ENCODE peak calls at places on chromosome 11, in four cellular contexts. U, M, T and R are unnamed samples.

GRCh38 chr11:74171630-74172465 is 759 bp downstream of the PPME1 start:
- DNase-seq in U (no peak), M (no peak), T (no peak), R (no peak)

GRCh38 chr11:122984186-122985011 is 2.8 kb upstream of the BSX start:
- DNase-seq in M (no peak), T (peak), U (no peak), R (no peak)

GRCh38 chr11:62390727-62391126 is 28.1 kb upstream of the SCGB1A1 start:
- DNase-seq in T (no peak), M (no peak), U (no peak), R (no peak)

GRCh38 chr11:2470495-2470894 is 25.7 kb downstream of the KCNQ1 start:
- DNase-seq in U (no peak), T (no peak), M (no peak), R (no peak)

GRCh38 chr11:123799438-123799837 is 6.7 kb downstream of the OR6M1 start:
- DNase-seq in M (no peak), U (no peak), T (no peak), R (no peak)

GRCh38 chr11:86193297-86194095 is 51.1 kb upstream of the EED start:
- DNase-seq in U (peak), T (peak), M (peak), R (peak)

GRCh38 chr11:9692696-9693095 is 28.8 kb downstream of the SWAP70 start:
- DNase-seq in T (no peak), U (no peak), M (no peak), R (no peak)

GRCh38 chr11:134413334-134414035 is 1.4 kb upstream of the B3GAT1 start:
- DNase-seq in T (no peak), U (no peak), M (peak), R (peak)

GRCh38 chr11:84855846-84856245 is 771.3 kb downstream of the DLG2 start:
- DNase-seq in M (no peak), U (peak), T (no peak), R (no peak)

GRCh38 chr11:61021661-61022212 is 50.3 kb downstream of the CD6 start:
- DNase-seq in U (no peak), M (peak), T (no peak), R (peak)

GRCh38 chr11:15006139-15006759 is 34.1 kb upstream of the CALCA start:
- DNase-seq in T (peak), U (peak), M (no peak), R (peak)

GRCh38 chr11:47137476-47137875 is 39.2 kb downstream of the ARFGAP2 start:
- DNase-seq in M (no peak), T (no peak), U (no peak), R (no peak)

GRCh38 chr11:71190551-71190950 is 61.8 kb downstream of the SHANK2 start:
- DNase-seq in T (no peak), M (peak), U (no peak), R (no peak)

GRCh38 chr11:124760205-124760652 is 1.9 kb downstream of the ESAM start:
- DNase-seq in T (no peak), U (no peak), M (peak), R (no peak)

GRCh38 chr11:3782963-3783362 is 14.4 kb downstream of the NUP98 start:
- DNase-seq in U (no peak), T (no peak), M (no peak), R (no peak)

GRCh38 chr11:64868904-64869570 is 9.4 kb downstream of the EHD1 start:
- DNase-seq in U (no peak), M (peak), T (peak), R (no peak)

GRCh38 chr11:46296520-46297448 is 19.3 kb downstream of the CREB3L1 start:
- DNase-seq in U (peak), T (no peak), M (no peak), R (no peak)

GRCh38 chr11:35845860-35846259 is 98.0 kb upstream of the LDLRAD3 start:
- DNase-seq in T (no peak), U (no peak), M (no peak), R (no peak)

GRCh38 chr11:130168105-130168504 is 8.5 kb downstream of the ST14 start:
- DNase-seq in M (no peak), T (no peak), U (no peak), R (no peak)

GRCh38 chr11:118251858-118252652 is at the start of gene MPZL3:
- DNase-seq in M (peak), T (peak), U (no peak), R (peak)

GRCh38 chr11:67996622-67997459 is 7.1 kb downstream of the UNC93B1 start:
- DNase-seq in T (peak), M (peak), U (no peak), R (no peak)

GRCh38 chr11:74138572-74138971 is 32.2 kb downstream of the C2CD3 start:
- DNase-seq in M (no peak), T (no peak), U (peak), R (no peak)

GRCh38 chr11:122046846-122047245 is 69.2 kb downstream of the BLID start:
- DNase-seq in U (no peak), M (no peak), T (no peak), R (no peak)

GRCh38 chr11:35554491-35555237 is 29.2 kb upstream of the PAMR1 start:
- DNase-seq in U (no peak), T (no peak), M (no peak), R (no peak)

GRCh38 chr11:68043349-68044144 is 4.7 kb downstream of the TCIRG1 start:
- DNase-seq in M (peak), U (no peak), T (no peak), R (no peak)

GRCh38 chr11:108313444-108313843 is 90.6 kb downstream of the ATM start:
- DNase-seq in M (no peak), U (no peak), T (no peak), R (no peak)

GRCh38 chr11:46504817-46505613 is 88.8 kb downstream of the AMBRA1 start:
- DNase-seq in M (no peak), U (no peak), T (peak), R (no peak)

GRCh38 chr11:105734422-105734821 is 124.5 kb downstream of the GRIA4 start:
- DNase-seq in T (no peak), U (no peak), M (no peak), R (no peak)

GRCh38 chr11:124943731-124944130 is 7.9 kb upstream of the HEPACAM start:
- DNase-seq in U (no peak), T (no peak), M (no peak), R (peak)

GRCh38 chr11:14907411-14908213 is 15.6 kb upstream of the CYP2R1 start:
- DNase-seq in T (peak), U (no peak), M (peak), R (peak)

GRCh38 chr11:104891135-104891534 is 7.1 kb downstream of the CASP12 start:
- DNase-seq in U (no peak), M (no peak), T (no peak), R (no peak)

GRCh38 chr11:117759305-117759704 is 37.7 kb downstream of the DSCAML1 start:
- DNase-seq in M (no peak), T (no peak), U (no peak), R (no peak)

GRCh38 chr11:86398106-86398505 is 23.4 kb downstream of the CCDC81 start:
- DNase-seq in M (no peak), U (no peak), T (no peak), R (peak)

GRCh38 chr11:129281471-129282268 is 89.5 kb upstream of the ARHGAP32 start:
- DNase-seq in M (no peak), U (no peak), T (no peak), R (no peak)

GRCh38 chr11:112903310-112903709 is 57.9 kb upstream of the NCAM1 start:
- DNase-seq in T (no peak), U (no peak), M (no peak), R (no peak)

GRCh38 chr11:104837969-104838639 is 60.2 kb downstream of the CASP12 start:
- DNase-seq in T (no peak), M (no peak), U (no peak), R (no peak)

GRCh38 chr11:47905358-47906059 is 57.4 kb upstream of the NUP160 start:
- DNase-seq in M (no peak), U (no peak), T (no peak), R (no peak)

GRCh38 chr11:108734956-108735559 is 70.2 kb downstream of the DDX10 start:
- DNase-seq in T (peak), M (no peak), U (no peak), R (peak)

GRCh38 chr11:61446211-61446651 is 16.3 kb downstream of the SDHAF2 start:
- DNase-seq in T (peak), U (peak), M (peak), R (peak)

GRCh38 chr11:132008872-132009271 is 638.5 kb downstream of the NTM start:
- DNase-seq in U (no peak), T (no peak), M (no peak), R (no peak)

DNA sequence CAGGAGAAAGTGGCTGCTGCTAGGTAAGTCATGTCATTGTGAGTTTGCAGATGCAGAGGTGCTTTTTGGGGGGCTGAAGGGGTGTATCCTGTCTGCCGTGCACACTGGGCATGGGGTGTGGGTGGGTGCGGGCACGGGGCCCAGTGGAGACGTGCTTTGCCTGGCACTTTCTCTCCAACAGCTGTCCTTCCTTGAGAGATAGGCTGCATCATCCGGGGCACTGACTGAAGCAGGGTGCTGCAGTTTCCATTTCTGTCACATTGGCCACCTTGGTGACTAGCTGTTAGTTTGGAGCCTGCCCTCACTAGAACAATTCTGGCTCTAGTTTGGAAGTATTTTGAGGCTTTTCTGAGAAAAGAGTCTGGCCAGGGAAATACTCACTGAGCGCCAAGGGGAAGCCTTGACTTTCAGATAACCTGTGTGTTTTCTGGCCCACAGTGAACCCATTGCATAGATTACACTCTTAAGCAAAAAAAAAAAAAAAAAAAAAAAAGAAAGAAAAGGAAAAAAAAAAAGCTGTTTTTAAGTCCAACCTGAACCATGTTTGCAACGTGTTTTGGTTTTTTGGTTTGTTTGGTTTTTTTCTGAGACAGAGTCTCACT is 219.2 kb downstream of the NAV2 start:
- DNase-seq in M (no peak), T (no peak), U (no peak), R (no peak)
- H3K4me3 ChIP-seq in M (no peak), T (no peak), U (peak), R (no peak)

GRCh38 chr11:96001037-96001436 is 77.1 kb upstream of the MTMR2 start:
- DNase-seq in T (no peak), U (peak), M (no peak), R (no peak)

GRCh38 chr11:96002339-96002738 is 78.4 kb upstream of the MTMR2 start:
- DNase-seq in T (no peak), U (no peak), M (no peak), R (no peak)

GRCh38 chr11:96002754-96003290 is 78.9 kb upstream of the MTMR2 start:
- DNase-seq in U (no peak), M (no peak), T (no peak), R (no peak)

GRCh38 chr11:95999604-96000003 is 75.7 kb upstream of the MTMR2 start:
- DNase-seq in M (no peak), U (no peak), T (no peak), R (no peak)

GRCh38 chr11:96000064-96000463 is 76.2 kb upstream of the MTMR2 start:
- DNase-seq in U (no peak), M (no peak), T (no peak), R (no peak)
- H3K4me3 ChIP-seq in U (no peak), M (no peak), T (no peak), R (no peak)

DNA sequence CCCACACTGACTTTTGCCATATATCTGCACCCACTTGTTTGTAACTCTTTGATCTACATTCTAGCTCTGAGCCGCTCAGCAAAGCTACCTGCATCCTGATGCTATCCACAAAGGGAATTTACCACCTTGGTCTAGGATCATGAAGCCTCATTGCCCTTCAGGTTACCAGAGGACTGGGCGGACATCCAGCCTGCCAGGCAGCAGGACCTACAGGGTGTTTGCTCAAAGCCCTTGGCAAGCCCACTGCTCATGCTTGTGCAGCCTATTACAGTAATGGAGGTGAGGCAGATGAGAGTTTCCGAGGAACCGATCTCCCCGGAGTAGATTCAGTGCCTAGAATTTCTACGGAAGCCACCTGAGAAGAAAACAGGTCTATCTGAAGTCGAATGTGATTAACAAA is 417.2 kb downstream of the OPCML start:
- DNase-seq in M (no peak), U (no peak), T (no peak), R (no peak)
- H3K4me3 ChIP-seq in M (no peak), U (no peak), T (no peak), R (no peak)

GRCh38 chr11:63761870-63762661 is 6.5 kb downstream of the ZFTA start:
- DNase-seq in M (no peak), U (no peak), T (no peak), R (no peak)
- H3K4me3 ChIP-seq in M (no peak), U (no peak), T (no peak), R (no peak)

GRCh38 chr11:114120606-114121005 is 61.1 kb downstream of the ZBTB16 start:
- DNase-seq in U (no peak), M (no peak), T (no peak), R (no peak)
- H3K4me3 ChIP-seq in U (no peak), M (no peak), T (no peak), R (no peak)

GRCh38 chr11:20610825-20611224 is 11.4 kb downstream of the SLC6A5 start:
- DNase-seq in T (no peak), U (no peak), M (no peak), R (no peak)

GRCh38 chr11:20611445-20611844 is 12.0 kb downstream of the SLC6A5 start:
- DNase-seq in U (no peak), T (no peak), M (no peak), R (no peak)

GRCh38 chr11:20608938-20609337 is 9.5 kb downstream of the SLC6A5 start:
- DNase-seq in M (no peak), U (no peak), T (no peak), R (no peak)

GRCh38 chr11:20611892-20612291 is 12.5 kb downstream of the SLC6A5 start:
- DNase-seq in U (peak), T (no peak), M (no peak), R (no peak)

DNA sequence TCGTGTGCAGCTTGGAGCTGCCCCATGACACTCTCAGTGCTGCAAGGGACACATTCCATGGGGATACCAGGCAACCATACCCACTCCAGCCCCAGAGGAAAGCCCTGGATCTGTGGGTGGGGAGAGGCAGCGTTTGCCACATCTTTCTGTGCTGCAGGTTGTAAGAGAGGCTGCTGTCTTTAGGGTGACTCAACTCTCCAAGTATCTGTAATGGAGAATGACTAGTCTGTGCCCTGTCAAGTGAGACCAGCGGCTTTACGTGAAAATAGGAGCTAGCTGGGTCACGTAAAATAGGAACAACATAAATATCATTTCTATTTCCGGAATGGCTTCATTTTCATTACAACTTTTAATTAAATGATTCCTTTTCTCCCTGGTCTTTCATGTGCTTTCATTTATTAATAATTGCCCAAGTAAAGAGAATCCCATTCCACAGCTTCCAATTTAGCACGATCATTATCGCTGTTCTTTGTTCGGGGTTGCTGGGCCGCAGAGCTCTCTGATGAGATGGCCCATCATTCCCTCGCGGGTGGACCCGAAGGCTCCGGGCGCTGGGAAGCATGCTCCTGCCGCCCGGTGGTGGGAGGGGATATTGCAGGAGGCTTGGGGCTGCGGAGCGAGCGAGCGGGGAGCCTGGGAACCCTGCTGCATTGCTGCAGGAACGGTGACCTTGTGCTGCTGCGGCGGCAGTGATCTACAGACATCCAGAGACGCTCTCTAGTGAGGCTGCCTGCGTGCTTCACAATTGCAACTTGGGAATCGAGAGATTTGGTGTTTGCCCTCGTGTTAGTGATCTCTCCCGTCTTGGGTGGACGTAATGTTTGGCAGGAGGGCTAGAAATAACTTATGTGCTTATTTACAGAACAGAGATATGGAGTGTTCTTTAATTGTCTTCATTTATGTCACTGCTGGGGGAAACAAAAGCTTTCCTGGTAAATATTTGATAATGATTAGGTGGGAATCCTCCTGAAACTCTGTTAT is 10.6 kb downstream of the SLC6A5 start:
- DNase-seq in M (peak), T (peak), U (peak), R (peak)
- H3K4me3 ChIP-seq in M (no peak), T (peak), U (no peak), R (peak)